ENCODE peak calls at places on chromosomes 16 and 17, in nine cellular contexts. One of them, this sample, is unnamed.

GRCh38 chr16:86975445-86975844 is 341.7 kb downstream of the C16orf95 start:
- DNase-seq in brain microvascular endothelial cell: peak; percentile 81
- DNase-seq in iPS DF 6.9: peak; percentile 71
- DNase-seq in thoracic aorta: peak; percentile 19
- DNase-seq in tibial nerve: no peak
- DNase-seq in uterus: no peak
- DNase-seq in CD4-positive, alpha-beta memory T cell: no peak
- DNase-seq in transverse colon: no peak
- DNase-seq in cardiac muscle cell: peak; percentile 93
- DNase-seq in this sample: peak; percentile 88

GRCh38 chr17:4562000-4562969 is 1.9 kb upstream of the GGT6 start:
- DNase-seq in thoracic aorta: no peak
- DNase-seq in cardiac muscle cell: no peak
- DNase-seq in tibial nerve: no peak
- DNase-seq in uterus: no peak
- DNase-seq in CD4-positive, alpha-beta memory T cell: no peak
- DNase-seq in brain microvascular endothelial cell: no peak
- DNase-seq in iPS DF 6.9: no peak
- DNase-seq in transverse colon: no peak
- DNase-seq in this sample: no peak

GRCh38 chr17:75619506-75620431 is 13.5 kb upstream of the SMIM5 start:
- DNase-seq in uterus: no peak
- DNase-seq in brain microvascular endothelial cell: no peak
- DNase-seq in tibial nerve: no peak
- DNase-seq in transverse colon: no peak
- DNase-seq in thoracic aorta: no peak
- DNase-seq in iPS DF 6.9: no peak
- DNase-seq in CD4-positive, alpha-beta memory T cell: no peak
- DNase-seq in cardiac muscle cell: peak; percentile 50
- DNase-seq in this sample: peak; percentile 95

GRCh38 chr16:85584989-85585388 is 28.1 kb upstream of the GSE1 start:
- DNase-seq in tibial nerve: no peak
- DNase-seq in transverse colon: no peak
- DNase-seq in brain microvascular endothelial cell: no peak
- DNase-seq in cardiac muscle cell: no peak
- DNase-seq in thoracic aorta: no peak
- DNase-seq in CD4-positive, alpha-beta memory T cell: no peak
- DNase-seq in iPS DF 6.9: no peak
- DNase-seq in uterus: no peak
- DNase-seq in this sample: no peak

GRCh38 chr16:10846213-10846998 is 27.8 kb upstream of the TVP23A start:
- DNase-seq in CD4-positive, alpha-beta memory T cell: no peak
- DNase-seq in thoracic aorta: no peak
- DNase-seq in brain microvascular endothelial cell: no peak
- DNase-seq in tibial nerve: no peak
- DNase-seq in transverse colon: no peak
- DNase-seq in cardiac muscle cell: no peak
- DNase-seq in iPS DF 6.9: no peak
- DNase-seq in uterus: no peak
- DNase-seq in this sample: no peak

GRCh38 chr17:71440513-71440912 is 680.3 kb upstream of the SOX9 start:
- DNase-seq in cardiac muscle cell: no peak
- DNase-seq in thoracic aorta: no peak
- DNase-seq in CD4-positive, alpha-beta memory T cell: no peak
- DNase-seq in tibial nerve: no peak
- DNase-seq in uterus: no peak
- DNase-seq in transverse colon: no peak
- DNase-seq in iPS DF 6.9: no peak
- DNase-seq in brain microvascular endothelial cell: no peak
- DNase-seq in this sample: no peak

GRCh38 chr16:11175850-11176341 is 80.1 kb downstream of the SOCS1 start:
- DNase-seq in cardiac muscle cell: no peak
- DNase-seq in CD4-positive, alpha-beta memory T cell: no peak
- DNase-seq in iPS DF 6.9: no peak
- DNase-seq in brain microvascular endothelial cell: no peak
- DNase-seq in thoracic aorta: no peak
- DNase-seq in transverse colon: no peak
- DNase-seq in tibial nerve: no peak
- DNase-seq in uterus: no peak
- DNase-seq in this sample: no peak

GRCh38 chr16:47143329-47143676 is 442 bp downstream of the NETO2 start:
- DNase-seq in transverse colon: peak; percentile 76
- DNase-seq in cardiac muscle cell: peak; percentile 80
- DNase-seq in CD4-positive, alpha-beta memory T cell: peak; percentile 74
- DNase-seq in thoracic aorta: no peak
- DNase-seq in uterus: no peak
- DNase-seq in iPS DF 6.9: no peak
- DNase-seq in tibial nerve: no peak
- DNase-seq in brain microvascular endothelial cell: peak; percentile 51
- DNase-seq in this sample: peak; percentile 91

GRCh38 chr17:69501591-69502468 is 87.3 kb downstream of the MAP2K6 start:
- DNase-seq in brain microvascular endothelial cell: no peak
- DNase-seq in cardiac muscle cell: peak; percentile 80
- DNase-seq in iPS DF 6.9: no peak
- DNase-seq in tibial nerve: no peak
- DNase-seq in CD4-positive, alpha-beta memory T cell: no peak
- DNase-seq in transverse colon: peak; percentile 47
- DNase-seq in uterus: no peak
- DNase-seq in thoracic aorta: no peak
- DNase-seq in this sample: peak; percentile 38

GRCh38 chr16:886084-886543 is 84.7 kb downstream of the LMF1 start:
- DNase-seq in CD4-positive, alpha-beta memory T cell: no peak
- DNase-seq in transverse colon: no peak
- DNase-seq in uterus: no peak
- DNase-seq in thoracic aorta: no peak
- DNase-seq in tibial nerve: no peak
- DNase-seq in brain microvascular endothelial cell: no peak
- DNase-seq in iPS DF 6.9: no peak
- DNase-seq in cardiac muscle cell: peak; percentile 15
- DNase-seq in this sample: peak; percentile 95

GRCh38 chr17:16417896-16418683 is 2.7 kb downstream of the TRPV2 start:
- DNase-seq in brain microvascular endothelial cell: no peak
- DNase-seq in uterus: no peak
- DNase-seq in tibial nerve: no peak
- DNase-seq in cardiac muscle cell: peak; percentile 50
- DNase-seq in iPS DF 6.9: no peak
- DNase-seq in transverse colon: no peak
- DNase-seq in CD4-positive, alpha-beta memory T cell: no peak
- DNase-seq in thoracic aorta: no peak
- DNase-seq in this sample: peak; percentile 68

GRCh38 chr17:28896884-28897768 is at the start of gene FLOT2:
- DNase-seq in tibial nerve: peak; percentile 54
- DNase-seq in uterus: peak; percentile 65
- DNase-seq in brain microvascular endothelial cell: no peak
- DNase-seq in thoracic aorta: peak; percentile 19
- DNase-seq in transverse colon: peak; percentile 68
- DNase-seq in CD4-positive, alpha-beta memory T cell: peak; percentile 74
- DNase-seq in cardiac muscle cell: peak; percentile 67
- DNase-seq in iPS DF 6.9: no peak
- DNase-seq in this sample: peak; percentile 95

GRCh38 chr16:47033176-47033575 is 59.7 kb upstream of the DNAJA2 start:
- DNase-seq in cardiac muscle cell: no peak
- DNase-seq in thoracic aorta: no peak
- DNase-seq in iPS DF 6.9: no peak
- DNase-seq in transverse colon: no peak
- DNase-seq in tibial nerve: no peak
- DNase-seq in uterus: no peak
- DNase-seq in brain microvascular endothelial cell: no peak
- DNase-seq in CD4-positive, alpha-beta memory T cell: no peak
- DNase-seq in this sample: no peak

GRCh38 chr17:15262291-15263205 is 2.6 kb downstream of the PMP22 start:
- DNase-seq in uterus: peak; percentile 94
- DNase-seq in cardiac muscle cell: peak; percentile 89
- DNase-seq in iPS DF 6.9: no peak
- DNase-seq in CD4-positive, alpha-beta memory T cell: no peak
- DNase-seq in transverse colon: peak; percentile 85
- DNase-seq in brain microvascular endothelial cell: no peak
- DNase-seq in tibial nerve: peak; percentile 87
- DNase-seq in thoracic aorta: peak; percentile 68
- DNase-seq in this sample: peak; percentile 86

GRCh38 chr17:68355093-68355492 is 63.8 kb downstream of the ARSG start:
- DNase-seq in CD4-positive, alpha-beta memory T cell: no peak
- DNase-seq in cardiac muscle cell: peak; percentile 56
- DNase-seq in brain microvascular endothelial cell: peak; percentile 81
- DNase-seq in iPS DF 6.9: no peak
- DNase-seq in uterus: no peak
- DNase-seq in transverse colon: no peak
- DNase-seq in tibial nerve: no peak
- DNase-seq in thoracic aorta: no peak
- DNase-seq in this sample: no peak

GRCh38 chr16:65122724-65122973 is 786 bp upstream of the CDH11 start:
- DNase-seq in brain microvascular endothelial cell: no peak
- DNase-seq in cardiac muscle cell: no peak
- DNase-seq in uterus: no peak
- DNase-seq in transverse colon: no peak
- DNase-seq in thoracic aorta: no peak
- DNase-seq in tibial nerve: no peak
- DNase-seq in CD4-positive, alpha-beta memory T cell: no peak
- DNase-seq in iPS DF 6.9: no peak
- DNase-seq in this sample: no peak

GRCh38 chr17:78973792-78974520 is 5.8 kb downstream of the LGALS3BP start:
- DNase-seq in CD4-positive, alpha-beta memory T cell: no peak
- DNase-seq in cardiac muscle cell: no peak
- DNase-seq in transverse colon: no peak
- DNase-seq in brain microvascular endothelial cell: no peak
- DNase-seq in thoracic aorta: no peak
- DNase-seq in tibial nerve: no peak
- DNase-seq in uterus: no peak
- DNase-seq in iPS DF 6.9: no peak
- DNase-seq in this sample: peak; percentile 60
- H3K36me3 ChIP-seq in CD4-positive, alpha-beta memory T cell: no peaks in the 10 kb centered on the region
- H3K36me3 ChIP-seq in cardiac muscle cell: no peaks in the 10 kb centered on the region
- H3K36me3 ChIP-seq in transverse colon: no peaks in the 10 kb centered on the region
- H3K36me3 ChIP-seq in brain microvascular endothelial cell: peaks cover 15% of the 10 kb centered on the region
- H3K36me3 ChIP-seq in thoracic aorta: no peaks in the 10 kb centered on the region
- H3K36me3 ChIP-seq in tibial nerve: no peaks in the 10 kb centered on the region
- H3K36me3 ChIP-seq in uterus: no peaks in the 10 kb centered on the region
- H3K36me3 ChIP-seq in iPS DF 6.9: no peaks in the 10 kb centered on the region
- H3K36me3 ChIP-seq in this sample: no peaks in the 10 kb centered on the region

GRCh38 chr16:68000024-68000423 is 740 bp upstream of the DPEP2 start:
- DNase-seq in thoracic aorta: no peak
- DNase-seq in brain microvascular endothelial cell: no peak
- DNase-seq in uterus: no peak
- DNase-seq in iPS DF 6.9: no peak
- DNase-seq in tibial nerve: no peak
- DNase-seq in cardiac muscle cell: no peak
- DNase-seq in transverse colon: no peak
- DNase-seq in CD4-positive, alpha-beta memory T cell: no peak
- DNase-seq in this sample: no peak

GRCh38 chr16:68000450-68000849 is 1.2 kb upstream of the DPEP2 start:
- DNase-seq in thoracic aorta: no peak
- DNase-seq in brain microvascular endothelial cell: no peak
- DNase-seq in iPS DF 6.9: no peak
- DNase-seq in transverse colon: no peak
- DNase-seq in tibial nerve: no peak
- DNase-seq in CD4-positive, alpha-beta memory T cell: peak; percentile 31
- DNase-seq in uterus: no peak
- DNase-seq in cardiac muscle cell: peak; percentile 6
- DNase-seq in this sample: peak; percentile 3

GRCh38 chr16:68009157-68009735 is 6.5 kb downstream of the DPEP2NB start:
- DNase-seq in iPS DF 6.9: no peak
- DNase-seq in CD4-positive, alpha-beta memory T cell: no peak
- DNase-seq in brain microvascular endothelial cell: no peak
- DNase-seq in cardiac muscle cell: no peak
- DNase-seq in tibial nerve: no peak
- DNase-seq in thoracic aorta: no peak
- DNase-seq in transverse colon: no peak
- DNase-seq in uterus: no peak
- DNase-seq in this sample: peak; percentile 62

GRCh38 chr16:68003031-68003430 is 3.7 kb upstream of the DPEP2 start:
- DNase-seq in transverse colon: no peak
- DNase-seq in cardiac muscle cell: peak; percentile 18
- DNase-seq in brain microvascular endothelial cell: peak; percentile 68
- DNase-seq in tibial nerve: no peak
- DNase-seq in iPS DF 6.9: no peak
- DNase-seq in thoracic aorta: no peak
- DNase-seq in CD4-positive, alpha-beta memory T cell: no peak
- DNase-seq in uterus: no peak
- DNase-seq in this sample: no peak

DNA sequence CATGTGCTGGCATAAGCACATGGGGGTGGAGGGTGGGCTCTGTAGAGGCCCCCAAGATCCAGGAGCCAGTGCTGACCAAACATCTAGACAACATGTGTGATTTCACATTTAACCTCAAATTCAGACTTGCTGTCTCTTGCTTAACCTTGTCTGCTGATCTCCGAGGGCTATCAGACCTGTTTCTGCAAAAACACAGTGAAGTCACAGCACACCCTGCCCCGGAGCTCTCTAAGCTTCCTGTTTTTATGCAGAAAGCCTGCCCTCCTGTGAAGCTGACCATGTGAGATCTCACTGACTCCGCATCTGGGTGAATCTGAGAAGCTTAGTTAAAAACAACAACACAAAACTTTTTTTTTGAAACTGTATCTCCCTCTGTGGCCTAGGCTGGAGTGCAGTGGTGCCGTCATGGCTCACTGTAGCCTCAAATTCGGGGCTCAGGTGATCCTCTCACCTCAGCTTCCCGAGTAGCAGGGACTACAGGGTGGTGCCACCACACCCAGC is 6.6 kb upstream of the DPEP2 start:
- DNase-seq in brain microvascular endothelial cell: no peak
- DNase-seq in thoracic aorta: no peak
- DNase-seq in tibial nerve: no peak
- DNase-seq in uterus: no peak
- DNase-seq in iPS DF 6.9: no peak
- DNase-seq in CD4-positive, alpha-beta memory T cell: peak; percentile 77
- DNase-seq in transverse colon: peak; percentile 47
- DNase-seq in cardiac muscle cell: peak; percentile 26
- DNase-seq in this sample: peak; percentile 46
- H3K4me3 ChIP-seq in brain microvascular endothelial cell: no peak overlapping the region
- H3K4me3 ChIP-seq in thoracic aorta: no peak overlapping the region
- H3K4me3 ChIP-seq in tibial nerve: no peak overlapping the region
- H3K4me3 ChIP-seq in uterus: no peak overlapping the region
- H3K4me3 ChIP-seq in iPS DF 6.9: no peak overlapping the region
- H3K4me3 ChIP-seq in CD4-positive, alpha-beta memory T cell: no peak overlapping the region
- H3K4me3 ChIP-seq in transverse colon: no peak overlapping the region
- H3K4me3 ChIP-seq in cardiac muscle cell: no peak overlapping the region
- H3K4me3 ChIP-seq in this sample: no peak overlapping the region

DNA sequence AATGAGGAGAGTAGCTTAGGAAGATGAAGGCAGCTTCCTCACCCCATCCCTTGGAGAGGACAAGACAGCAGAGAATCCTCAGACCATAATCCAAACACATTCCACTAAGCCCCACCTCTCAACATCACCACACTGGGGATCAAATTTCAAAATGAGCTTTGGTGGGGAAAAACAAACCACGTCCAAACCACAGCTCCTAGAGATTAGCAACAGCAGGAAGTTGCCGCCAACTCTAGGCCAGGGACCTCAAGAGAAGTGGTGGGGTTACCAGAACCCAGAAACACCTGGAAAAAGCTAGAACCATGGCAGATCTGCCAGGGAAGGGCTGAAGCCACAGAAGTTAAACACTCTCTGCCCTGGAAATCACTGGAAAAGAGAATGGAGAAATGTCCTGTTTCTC is 571.6 kb downstream of the HS3ST4 start:
- DNase-seq in CD4-positive, alpha-beta memory T cell: no peak
- DNase-seq in brain microvascular endothelial cell: no peak
- DNase-seq in thoracic aorta: no peak
- DNase-seq in transverse colon: no peak
- DNase-seq in iPS DF 6.9: no peak
- DNase-seq in tibial nerve: no peak
- DNase-seq in cardiac muscle cell: no peak
- DNase-seq in uterus: no peak
- DNase-seq in this sample: no peak
- H3K36me3 ChIP-seq in CD4-positive, alpha-beta memory T cell: no peaks in the 10 kb centered on the region
- H3K36me3 ChIP-seq in brain microvascular endothelial cell: no peaks in the 10 kb centered on the region
- H3K36me3 ChIP-seq in thoracic aorta: no peaks in the 10 kb centered on the region
- H3K36me3 ChIP-seq in transverse colon: no peaks in the 10 kb centered on the region
- H3K36me3 ChIP-seq in iPS DF 6.9: no peaks in the 10 kb centered on the region
- H3K36me3 ChIP-seq in tibial nerve: no peaks in the 10 kb centered on the region
- H3K36me3 ChIP-seq in cardiac muscle cell: no peaks in the 10 kb centered on the region
- H3K36me3 ChIP-seq in uterus: no peaks in the 10 kb centered on the region
- H3K36me3 ChIP-seq in this sample: no peaks in the 10 kb centered on the region

GRCh38 chr16:56295739-56296527 is 104.6 kb downstream of the GNAO1 start:
- DNase-seq in tibial nerve: no peak
- DNase-seq in iPS DF 6.9: no peak
- DNase-seq in brain microvascular endothelial cell: no peak
- DNase-seq in uterus: no peak
- DNase-seq in cardiac muscle cell: no peak
- DNase-seq in transverse colon: no peak
- DNase-seq in CD4-positive, alpha-beta memory T cell: no peak
- DNase-seq in thoracic aorta: no peak
- DNase-seq in this sample: peak; percentile 67
- H3K4me3 ChIP-seq in tibial nerve: no peak overlapping the region
- H3K4me3 ChIP-seq in iPS DF 6.9: no peak overlapping the region
- H3K4me3 ChIP-seq in brain microvascular endothelial cell: no peak overlapping the region
- H3K4me3 ChIP-seq in uterus: no peak overlapping the region
- H3K4me3 ChIP-seq in cardiac muscle cell: no peak overlapping the region
- H3K4me3 ChIP-seq in transverse colon: no peak overlapping the region
- H3K4me3 ChIP-seq in CD4-positive, alpha-beta memory T cell: no peak overlapping the region
- H3K4me3 ChIP-seq in thoracic aorta: no peak overlapping the region
- H3K4me3 ChIP-seq in this sample: no peak overlapping the region